ENCODE peak calls at places on chromosomes 16 and 17, in seven cellular contexts. E is NCI-H446 treated with DMSO at 0.1 percent for 48 hours; V is GM20000; Q is head of caudate nucleus; A is stimulated activated CD8-positive, alpha-beta memory T cell treated with anti-CD3 and anti-CD28 coated beads, Interleukin-4, amount 100 ng/mL, for 1 hour; G is GM04503; Z is lower leg skin. C is an unnamed sample.

GRCh38 chr17:14902803-14903202 is 362.3 kb downstream of the PMP22 start:
- DNase-seq in Z (no peak), A (no peak), V (no peak), E (no peak), G (no peak), Q (no peak), C (no peak)

GRCh38 chr16:78794581-78795300 is 695.3 kb downstream of the WWOX start:
- DNase-seq in E (no peak), A (no peak), V (no peak), Z (no peak), G (no peak), Q (no peak), C (no peak)

GRCh38 chr17:18143044-18143936 is 34.7 kb downstream of the MYO15A start:
- DNase-seq in A (no peak), V (peak), E (no peak), Q (no peak), G (no peak), Z (no peak), C (no peak)

GRCh38 chr16:25478476-25478875 is 213.3 kb upstream of the HS3ST4 start:
- DNase-seq in E (no peak), G (no peak), Q (no peak), A (no peak), V (no peak), Z (no peak), C (no peak)

GRCh38 chr16:86515780-86516617 is 5.7 kb downstream of the FOXF1 start:
- DNase-seq in Z (no peak), G (no peak), V (no peak), E (no peak), Q (no peak), A (no peak), C (no peak)

GRCh38 chr17:48624544-48625501 is 1.3 kb downstream of the HOXB9 start:
- DNase-seq in G (no peak), E (no peak), Z (no peak), A (no peak), V (no peak), Q (no peak), C (no peak)

GRCh38 chr16:73885319-73885718 is 411.3 kb upstream of the PSMD7 start:
- DNase-seq in Q (no peak), E (no peak), Z (no peak), V (no peak), G (no peak), A (no peak), C (no peak)

GRCh38 chr17:32819787-32820186 is 57.1 kb downstream of the MYO1D start:
- DNase-seq in Q (no peak), E (no peak), A (no peak), G (no peak), V (no peak), Z (no peak), C (no peak)

GRCh38 chr17:50018909-50019308 is 23.9 kb upstream of the DLX3 start:
- DNase-seq in Q (no peak), A (no peak), E (no peak), Z (no peak), V (no peak), G (no peak), C (no peak)

GRCh38 chr16:77850637-77851330 is 62.4 kb downstream of the VAT1L start:
- DNase-seq in Q (no peak), V (no peak), G (no peak), A (no peak), Z (no peak), E (no peak), C (no peak)